ENCODE peak calls at places on chromosome 20, in eight cellular contexts. W is stimulated activated effector memory CD8-positive, alpha-beta T cell treated with anti-CD3 and anti-CD28 coated beads, Interleukin-12 subunit alpha, Interleukin-12 subunit beta, amount 100 ng/mL, for 72 hours; L is HCT116; M is stimulated activated naive B cell treated with anti-CD40 and anti-IgM and Interleukin-4, amounts not matched to agents 10 μg/mL and 1 μg/mL and 100 μg/mL, for 72 hours; C is mucosa of descending colon; A is natural killer cell; Y is PC-3; P is activated CD8-positive, alpha-beta memory T cell treated with anti-CD3 and anti-CD28 coated beads, Interleukin-2, amount 10 ng/mL, durations not matched to agents 7 days and 5 days. Q is an unnamed sample.

GRCh38 chr20:36148439-36148838 is 6.1 kb upstream of the EPB41L1 start:
- ATAC-seq in A (no peak), C (no peak), P (no peak), L (no peak), M (no peak), W (no peak), Y (no peak), Q (no peak)

GRCh38 chr20:754904-755303 is 13.4 kb downstream of the SLC52A3 start:
- ATAC-seq in C (no peak), Y (no peak), A (no peak), P (no peak), L (no peak), M (no peak), W (no peak), Q (no peak)

GRCh38 chr20:14234666-14235295 is 102.6 kb downstream of the FLRT3 start:
- ATAC-seq in A (no peak), L (no peak), P (no peak), C (no peak), Y (peak; percentile 90), W (no peak), M (no peak), Q (no peak)

GRCh38 chr20:881051-881820 is 34.9 kb downstream of the ANGPT4 start:
- ATAC-seq in A (peak; percentile 90), P (peak; percentile 97), W (peak; percentile 99), M (peak; percentile 53), L (peak; percentile 92), Y (peak; percentile 78), C (no peak), Q (peak; percentile 99)

GRCh38 chr20:53656653-53657288 is 63.1 kb upstream of the ZNF217 start:
- ATAC-seq in P (no peak), Y (no peak), A (no peak), L (no peak), W (peak; percentile 82), C (no peak), M (peak; percentile 54), Q (peak; percentile 66)

GRCh38 chr20:50037575-50037974 is 54.8 kb downstream of the SNAI1 start:
- ATAC-seq in W (no peak), L (no peak), A (no peak), M (no peak), Y (no peak), C (no peak), P (no peak), Q (no peak)

GRCh38 chr20:35828434-35828833 is 56.6 kb downstream of the PHF20 start:
- ATAC-seq in L (no peak), A (no peak), C (no peak), M (no peak), Y (no peak), P (no peak), W (no peak), Q (no peak)

GRCh38 chr20:33024609-33025317 is 6.7 kb upstream of the BPIFB6 start:
- ATAC-seq in L (no peak), W (no peak), A (no peak), C (no peak), P (no peak), Y (no peak), M (no peak), Q (no peak)

GRCh38 chr20:29472606-29473005 is 1784.9 kb upstream of the DEFB115 start:
- ATAC-seq in Y (no peak), C (no peak), M (peak; percentile 85), A (no peak), W (no peak), P (no peak), L (no peak), Q (no peak)

GRCh38 chr20:53161473-53161872 is 189.3 kb downstream of the TSHZ2 start:
- ATAC-seq in W (no peak), Y (no peak), P (no peak), L (no peak), A (no peak), M (no peak), C (no peak), Q (no peak)

GRCh38 chr20:1674361-1674760 is 16.8 kb upstream of the SIRPG start:
- ATAC-seq in A (no peak), W (peak; percentile 81), C (peak; percentile 88), Y (no peak), M (no peak), L (no peak), P (peak; percentile 92), Q (peak; percentile 65)

GRCh38 chr20:57326667-57327455 is 2.7 kb upstream of the SPO11 start:
- ATAC-seq in W (peak; percentile 36), A (no peak), L (peak; percentile 90), P (no peak), Y (peak; percentile 86), M (peak; percentile 29), C (peak; percentile 93), Q (no peak)

Q was measured in activated T-helper 17 cell treated with anti-CD3 and anti-CD28 coated beads, Interleukin-2, amount 50 U/mL, for 72 hours.